ENCODE peak calls at places on chromosomes 2 and 18, in five cellular contexts. Q is tibial artery, H is ovary, V is sigmoid colon, I is SK-N-SH. M is an unnamed sample. For H3K27me3, the result is how much of the 10 kb centered on the place peaks cover.

GRCh38 chr2:150485871-150486538 is 1.5 kb downstream of the RND3 start:
- DNase-seq in Q (peak), H (peak), V (peak), I (peak), M (peak)

GRCh38 chr18:10523544-10523943 is 2.3 kb upstream of the NAPG start:
- DNase-seq in Q (no peak), H (no peak), V (no peak), I (no peak), M (no peak)

GRCh38 chr2:55430536-55430935 is 10.9 kb upstream of the CCDC88A start:
- DNase-seq in Q (no peak), H (no peak), V (no peak), I (no peak), M (no peak)

GRCh38 chr18:13178976-13179375 is 39.6 kb upstream of the LDLRAD4 start:
- DNase-seq in Q (no peak), H (no peak), V (no peak), I (no peak), M (no peak)

GRCh38 chr2:216574046-216574445 is 59.2 kb upstream of the IGFBP2 start:
- DNase-seq in Q (no peak), H (peak), V (no peak), I (peak), M (peak)

GRCh38 chr2:167275066-167275465 is 386.8 kb downstream of the XIRP2 start:
- DNase-seq in Q (no peak), H (no peak), V (no peak), I (no peak), M (no peak)

GRCh38 chr18:28015671-28016070 is 161.3 kb downstream of the CDH2 start:
- DNase-seq in Q (no peak), H (no peak), V (no peak), I (no peak), M (no peak)

GRCh38 chr2:202657876-202658275 is 23.1 kb downstream of the FAM117B start:
- DNase-seq in Q (no peak), H (no peak), V (no peak), I (no peak), M (no peak)

GRCh38 chr2:236856856-236857616 is 228.7 kb upstream of the COPS8 start:
- DNase-seq in Q (peak), H (no peak), V (peak), I (no peak), M (no peak)

GRCh38 chr2:191486584-191487320 is 191.2 kb upstream of the NABP1 start:
- DNase-seq in Q (no peak), H (no peak), V (no peak), I (no peak), M (no peak)

GRCh38 chr2:48870503-48870902 is 115.0 kb upstream of the LHCGR start:
- DNase-seq in Q (no peak), H (no peak), V (no peak), I (no peak), M (no peak)

GRCh38 chr2:158464426-158465281 is 7.9 kb downstream of the PKP4 start:
- DNase-seq in Q (no peak), H (no peak), V (no peak), I (peak), M (no peak)

GRCh38 chr18:78729099-78729467 is 250.5 kb upstream of the SALL3 start:
- DNase-seq in Q (peak), H (no peak), V (peak), I (no peak), M (no peak)

GRCh38 chr2:134276381-134277172 is 22.7 kb downstream of the MGAT5 start:
- DNase-seq in Q (no peak), H (no peak), V (no peak), I (no peak), M (no peak)

GRCh38 chr2:120831106-120831505 is 95.4 kb downstream of the GLI2 start:
- DNase-seq in Q (peak), H (no peak), V (peak), I (no peak), M (no peak)

GRCh38 chr18:57542801-57543427 is 43.6 kb downstream of the FECH start:
- DNase-seq in Q (no peak), H (no peak), V (no peak), I (peak), M (peak)

GRCh38 chr2:152506843-152507242 is 171.9 kb downstream of the FMNL2 start:
- DNase-seq in Q (no peak), H (no peak), V (no peak), I (no peak), M (no peak)

GRCh38 chr2:150292807-150293206 is 194.7 kb downstream of the RND3 start:
- DNase-seq in Q (no peak), H (no peak), V (no peak), I (no peak), M (no peak)

GRCh38 chr2:108925735-108926134 is 63.3 kb downstream of the EDAR start:
- DNase-seq in Q (peak), H (no peak), V (peak), I (no peak), M (no peak)

GRCh38 chr2:183126635-183127034 is 2.4 kb downstream of the NUP35 start:
- DNase-seq in Q (no peak), H (no peak), V (no peak), I (no peak), M (no peak)

GRCh38 chr2:106193491-106193976 is 567 bp downstream of the UXS1 start:
- DNase-seq in Q (no peak), H (no peak), V (no peak), I (peak), M (peak)

GRCh38 chr2:163755366-163755765 is 19.6 kb upstream of the FIGN start:
- DNase-seq in Q (no peak), H (no peak), V (no peak), I (no peak), M (no peak)

GRCh38 chr2:134139615-134140014 is 114.3 kb upstream of the MGAT5 start:
- DNase-seq in Q (no peak), H (no peak), V (no peak), I (no peak), M (no peak)

GRCh38 chr2:229855116-229855515 is 66.7 kb downstream of the TRIP12 start:
- DNase-seq in Q (no peak), H (no peak), V (no peak), I (no peak), M (no peak)

GRCh38 chr2:113131343-113131933 is 4.0 kb downstream of the IL1RN start:
- DNase-seq in Q (no peak), H (no peak), V (no peak), I (no peak), M (no peak)

GRCh38 chr18:3192286-3192685 is 27.5 kb downstream of the MYOM1 start:
- DNase-seq in Q (no peak), H (no peak), V (no peak), I (peak), M (no peak)

GRCh38 chr18:3193354-3193753 is 26.4 kb downstream of the MYOM1 start:
- DNase-seq in Q (no peak), H (no peak), V (no peak), I (no peak), M (no peak)

GRCh38 chr18:3192752-3193151 is 27.0 kb downstream of the MYOM1 start:
- DNase-seq in Q (no peak), H (no peak), V (no peak), I (no peak), M (no peak)

GRCh38 chr18:3186678-3187658 is 32.8 kb downstream of the MYOM1 start:
- DNase-seq in Q (no peak), H (peak), V (no peak), I (peak), M (no peak)

DNA sequence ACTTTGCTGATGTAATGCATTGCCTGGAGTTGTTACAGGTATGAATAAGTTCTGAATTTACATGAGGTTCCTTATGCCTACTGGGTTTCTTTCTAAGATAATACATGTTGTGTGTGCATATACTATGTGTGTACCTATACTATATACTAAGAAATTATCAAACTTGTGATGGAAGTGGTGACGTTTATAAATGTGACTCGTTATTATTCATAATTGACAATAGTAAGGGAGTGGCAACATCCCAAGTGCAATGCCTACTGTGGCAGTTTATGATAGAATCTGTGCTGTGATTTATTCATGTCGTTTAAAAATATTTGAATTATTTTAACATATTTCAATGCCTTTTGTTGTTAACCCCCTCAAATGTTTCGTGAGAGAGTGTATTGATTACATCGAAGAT is 29.9 kb downstream of the MYOM1 start:
- DNase-seq in Q (no peak), H (no peak), V (no peak), I (no peak), M (no peak)
- H3K27ac ChIP-seq in Q (no peak), H (no peak), V (no peak), I (no peak), M (no peak)

GRCh38 chr2:199677881-199678280 is 173.1 kb downstream of the FTCDNL1 start:
- DNase-seq in Q (no peak), H (no peak), V (no peak), I (no peak), M (no peak)
- H3K27me3 ChIP-seq in Q (under half), H (under half), V (under half), I (under half), M (under half)

DNA sequence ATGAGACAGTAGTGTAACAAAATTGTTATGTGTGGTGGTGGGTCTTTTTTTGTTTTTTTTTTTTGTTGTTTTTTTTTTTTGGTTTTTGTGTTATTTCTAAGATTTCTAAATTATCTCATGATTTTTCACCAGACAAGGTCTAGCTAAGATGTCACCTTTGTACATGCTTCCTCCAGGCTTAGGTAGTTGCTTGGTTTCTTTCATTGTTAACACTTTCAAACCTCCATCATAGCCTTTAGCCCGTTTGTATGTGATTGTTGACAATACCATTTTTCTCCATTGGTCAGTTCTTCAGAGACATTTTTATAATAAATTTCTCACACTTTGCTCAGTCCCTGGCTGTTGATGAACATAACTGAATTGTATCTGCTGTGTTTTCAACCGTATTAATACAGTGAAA is 2.2 kb downstream of the RELCH start:
- DNase-seq in Q (no peak), H (no peak), V (no peak), I (no peak), M (no peak)
- H3K4me3 ChIP-seq in Q (peak), H (no peak), V (no peak), I (peak), M (no peak)

DNA sequence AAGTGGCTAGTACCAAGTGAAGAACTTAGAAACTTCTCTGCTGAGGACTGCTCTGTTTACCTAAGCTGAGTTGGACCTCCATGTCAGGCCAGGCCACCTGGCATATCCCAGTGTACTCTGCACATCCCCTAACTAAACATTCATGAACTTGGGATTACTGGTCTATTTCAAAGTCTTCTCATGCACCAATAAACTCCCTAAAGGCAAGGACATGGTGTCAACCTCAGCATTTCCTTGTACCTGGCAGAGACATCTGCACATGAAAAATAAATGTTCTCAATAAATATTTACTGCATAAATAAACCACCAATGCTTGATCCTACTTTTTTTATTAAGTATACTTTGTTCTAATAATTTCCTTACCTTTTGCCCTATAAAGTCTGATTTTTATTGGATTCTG is 124.8 kb downstream of the LAMA1 start:
- DNase-seq in Q (no peak), H (no peak), V (no peak), I (no peak), M (no peak)
- H3K27ac ChIP-seq in Q (no peak), H (no peak), V (no peak), I (no peak), M (no peak)

DNA sequence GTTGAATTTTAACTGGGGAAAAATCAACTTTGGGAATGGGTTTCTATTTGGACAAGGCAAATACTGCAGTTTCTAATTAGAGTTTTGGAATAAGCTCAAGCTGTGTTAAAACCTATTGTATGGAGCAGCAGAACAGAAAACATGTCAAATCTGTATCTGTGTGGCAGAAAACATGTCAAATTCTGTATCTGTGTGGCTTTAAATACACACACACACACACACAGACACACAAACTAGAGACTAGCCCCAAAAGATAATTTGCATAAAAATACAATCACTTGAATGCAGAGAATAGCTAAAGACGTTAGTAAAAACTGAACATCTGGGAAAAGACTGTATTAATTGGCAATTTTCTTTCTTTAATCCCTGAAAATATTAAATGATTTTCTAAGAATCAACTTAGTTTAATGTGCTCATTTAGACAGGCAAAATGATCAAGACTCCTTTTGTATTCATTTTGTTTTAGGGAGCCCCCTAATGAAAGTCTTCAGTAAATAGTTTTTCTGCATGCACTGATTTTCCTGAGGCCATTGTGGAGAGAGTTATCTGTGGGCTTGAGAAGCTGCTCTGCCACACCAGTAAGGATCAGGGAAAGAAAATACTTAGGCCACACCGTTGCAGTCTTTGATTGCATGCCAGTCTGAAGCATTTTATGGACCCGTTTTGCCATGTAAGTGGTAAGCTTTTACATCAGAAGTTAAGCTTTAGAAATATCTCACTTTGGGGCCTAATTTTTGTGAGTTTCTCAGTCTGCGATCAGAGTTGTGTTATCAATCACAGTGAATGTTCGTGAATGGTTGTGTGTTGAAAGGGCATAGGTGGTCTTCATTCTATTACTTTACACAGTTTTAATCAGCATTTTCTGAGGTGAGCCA is 2.2 kb downstream of the SPATS2L start:
- DNase-seq in Q (no peak), H (no peak), V (no peak), I (no peak), M (no peak)
- H3K27me3 ChIP-seq in Q (under half), H (under half), V (under half), I (under half), M (under half)

M was measured in WERI-Rb-1.